ENCODE peak calls at places on chromosomes 5 and 9, in five cellular contexts. K is mammary epithelial cell, J is heart left ventricle, B is ovary, X is body of pancreas. Z is an unnamed sample. For H3K4me1, the result is how much of the 10 kb centered on the place peaks cover.

GRCh38 chr9:94804316-94804715 is 77.8 kb downstream of the AOPEP start:
- DNase-seq in J (no peak), X (no peak), B (no peak), K (no peak), Z (no peak)

GRCh38 chr9:133148351-133149129 is 15.2 kb downstream of the GBGT1 start:
- DNase-seq in J (peak), B (peak), K (peak), X (peak), Z (peak)

GRCh38 chr9:38746303-38746702 is 26.4 kb upstream of the FAM240B start:
- DNase-seq in J (no peak), B (no peak), K (no peak), X (no peak), Z (no peak)

GRCh38 chr9:83271665-83272071 is 208.7 kb upstream of the RASEF start:
- DNase-seq in J (no peak), K (no peak), X (no peak), B (no peak), Z (no peak)

GRCh38 chr5:178527458-178528307 is 62.5 kb downstream of the COL23A1 start:
- DNase-seq in J (peak), K (no peak), B (no peak), X (no peak), Z (no peak)

GRCh38 chr5:150515446-150515845 is 7.5 kb downstream of the NDST1 start:
- DNase-seq in J (no peak), B (peak), X (no peak), K (no peak), Z (no peak)

GRCh38 chr5:129771058-129771838 is 23.4 kb downstream of the MINAR2 start:
- DNase-seq in J (no peak), K (peak), B (no peak), X (peak), Z (no peak)

GRCh38 chr5:9686211-9686610 is 56.1 kb upstream of the TAS2R1 start:
- DNase-seq in X (no peak), K (no peak), J (no peak), B (no peak), Z (no peak)

GRCh38 chr9:16138961-16139441 is 586.2 kb downstream of the CCDC171 start:
- DNase-seq in J (no peak), K (no peak), B (peak), X (peak), Z (no peak)

GRCh38 chr5:171897231-171897630 is 109.2 kb downstream of the FBXW11 start:
- DNase-seq in K (no peak), B (no peak), X (no peak), J (no peak), Z (no peak)

GRCh38 chr5:102542064-102542463 is 43.3 kb upstream of the SLCO6A1 start:
- DNase-seq in X (no peak), J (no peak), K (no peak), B (no peak), Z (no peak)

GRCh38 chr9:122931851-122932199 is 513 bp upstream of the ZBTB26 start:
- DNase-seq in J (no peak), X (no peak), K (no peak), B (no peak), Z (no peak)

GRCh38 chr5:146048994-146049703 is 56.2 kb downstream of the PLAC8L1 start:
- DNase-seq in K (peak), B (no peak), X (peak), J (no peak), Z (no peak)

GRCh38 chr9:33677506-33677809 is 117.9 kb upstream of the PRSS3 start:
- DNase-seq in B (no peak), X (no peak), J (no peak), K (no peak), Z (no peak)

GRCh38 chr5:167961731-167962130 is 329.7 kb upstream of the WWC1 start:
- DNase-seq in K (no peak), X (no peak), J (no peak), B (no peak), Z (no peak)

GRCh38 chr5:37799865-37800421 is 39.9 kb downstream of the GDNF start:
- DNase-seq in B (no peak), K (no peak), X (no peak), J (no peak), Z (no peak)

GRCh38 chr9:120935383-120935857 is 8.8 kb upstream of the TRAF1 start:
- DNase-seq in J (peak), B (peak), K (peak), X (peak), Z (no peak)

GRCh38 chr9:13351768-13352386 is 72.4 kb upstream of the MPDZ start:
- DNase-seq in K (peak), B (no peak), X (no peak), J (no peak), Z (no peak)

GRCh38 chr5:74622122-74622521 is 18.4 kb downstream of the ENC1 start:
- DNase-seq in B (no peak), K (peak), X (no peak), J (no peak), Z (no peak)

GRCh38 chr5:142915840-142916424 is 145.8 kb downstream of the ARHGAP26 start:
- DNase-seq in B (no peak), J (no peak), K (peak), X (peak), Z (no peak)

GRCh38 chr9:81455417-81455816 is 233.9 kb downstream of the TLE1 start:
- DNase-seq in B (no peak), K (no peak), X (no peak), J (no peak), Z (no peak)

GRCh38 chr9:68750786-68751185 is 45.7 kb downstream of the PIP5K1B start:
- DNase-seq in J (no peak), X (no peak), B (no peak), K (peak), Z (no peak)

GRCh38 chr9:130860458-130861316 is 25.6 kb downstream of the ABL1 start:
- DNase-seq in K (no peak), J (peak), B (peak), X (peak), Z (no peak)

DNA sequence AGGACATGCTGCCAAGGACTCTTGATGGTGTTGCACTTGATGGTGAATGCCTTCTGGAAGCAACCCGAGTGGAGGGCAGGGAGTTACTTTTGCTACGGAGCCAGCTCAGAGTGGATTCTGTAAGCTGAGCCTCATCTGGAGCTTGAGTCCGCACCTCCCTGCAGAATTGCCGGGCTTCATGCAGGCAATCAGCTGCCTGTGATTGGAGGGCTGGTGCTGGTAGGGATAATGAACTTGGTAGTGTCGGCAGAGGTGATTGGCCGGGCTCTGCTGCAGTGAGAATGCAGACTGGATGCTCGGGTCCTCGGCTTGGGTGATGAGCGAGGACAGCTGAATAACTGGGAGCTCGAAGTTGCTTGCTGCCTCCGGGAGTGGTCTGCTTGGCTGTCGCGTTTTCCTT is 23.1 kb downstream of the SLC25A25 start:
- DNase-seq in J (peak), X (peak), K (peak), B (peak), Z (no peak)
- H3K4me1 ChIP-seq in J (under half), X (under half), K (under half), B (under half), Z (under half)

DNA sequence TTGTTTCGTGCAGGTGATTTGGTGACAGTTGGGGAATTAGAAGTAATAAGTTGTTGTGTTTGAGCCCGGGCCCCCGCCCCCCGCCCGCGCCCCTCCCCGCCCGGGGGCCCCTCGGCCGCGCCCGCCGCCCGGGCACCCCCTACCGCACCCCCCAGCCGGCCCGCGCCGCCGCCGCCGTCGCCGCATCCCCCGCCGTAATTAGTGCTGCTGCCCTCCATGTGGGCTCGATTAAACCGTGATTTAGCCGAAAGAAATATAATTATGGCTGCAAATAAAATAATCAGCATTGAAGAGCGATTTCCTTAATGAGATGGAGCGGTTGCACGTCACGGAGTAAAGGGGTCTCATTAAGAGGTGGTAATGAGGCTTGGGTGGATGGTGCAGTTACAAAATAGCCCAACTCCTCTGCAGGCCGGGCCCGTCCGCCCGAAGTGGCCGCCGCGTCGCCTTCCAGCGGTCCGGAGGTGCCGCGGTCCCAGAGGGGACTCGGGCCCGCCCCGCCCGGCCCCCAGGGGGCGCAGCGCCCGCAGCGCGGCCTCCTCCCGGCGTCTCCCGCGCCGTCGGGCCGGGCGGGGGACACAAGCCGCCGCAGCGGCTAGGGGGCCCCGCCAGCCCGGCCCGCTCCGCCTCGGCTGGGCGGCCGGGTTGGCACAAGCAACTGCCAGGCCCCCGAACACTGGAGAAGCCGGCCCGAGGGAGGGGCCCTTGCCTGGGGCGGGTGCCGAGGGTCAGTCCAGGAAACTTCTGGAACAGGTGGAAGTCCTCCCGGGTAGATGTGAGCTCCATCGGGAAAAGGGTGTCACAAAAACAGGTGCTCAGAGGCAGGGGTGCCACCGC is 6.9 kb upstream of the OTP start:
- DNase-seq in J (peak), B (peak), X (peak), K (no peak), Z (no peak)
- H3K4me3 ChIP-seq in J (peak), B (peak), X (no peak), K (no peak), Z (no peak)

GRCh38 chr5:149299451-149300054 is 27.9 kb downstream of the AFAP1L1 start:
- DNase-seq in J (no peak), B (no peak), X (no peak), K (no peak), Z (no peak)

GRCh38 chr5:149300441-149300840 is 28.8 kb downstream of the AFAP1L1 start:
- DNase-seq in X (no peak), B (no peak), J (no peak), K (no peak), Z (no peak)

GRCh38 chr5:149297340-149298023 is 25.8 kb downstream of the AFAP1L1 start:
- DNase-seq in K (peak), J (no peak), B (no peak), X (no peak), Z (no peak)

GRCh38 chr5:149298857-149299404 is 27.3 kb downstream of the AFAP1L1 start:
- DNase-seq in K (no peak), X (no peak), J (no peak), B (no peak), Z (no peak)

DNA sequence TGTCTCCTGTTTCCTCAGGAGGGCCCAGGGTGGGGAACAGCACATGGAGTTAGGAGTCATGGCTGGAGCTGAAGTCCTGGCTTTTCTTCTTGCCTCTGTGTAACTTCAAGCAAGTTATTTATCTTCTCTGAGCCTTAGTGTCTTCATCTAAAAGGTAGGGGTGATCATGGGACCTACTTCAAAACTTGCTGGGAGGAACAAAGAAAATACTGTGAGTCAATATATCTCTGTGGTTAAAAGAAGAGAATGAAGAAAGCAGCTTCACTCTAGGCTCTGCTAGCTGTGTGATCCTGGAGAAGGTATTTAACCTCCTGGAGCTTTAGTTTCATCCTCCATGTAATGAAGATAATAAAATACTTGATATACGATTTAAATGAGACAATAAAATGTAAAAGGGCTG is 26.5 kb downstream of the AFAP1L1 start:
- DNase-seq in B (no peak), J (no peak), X (no peak), K (peak), Z (no peak)
- H3K4me1 ChIP-seq in B (under half), J (half or more), X (under half), K (under half), Z (under half)

DNA sequence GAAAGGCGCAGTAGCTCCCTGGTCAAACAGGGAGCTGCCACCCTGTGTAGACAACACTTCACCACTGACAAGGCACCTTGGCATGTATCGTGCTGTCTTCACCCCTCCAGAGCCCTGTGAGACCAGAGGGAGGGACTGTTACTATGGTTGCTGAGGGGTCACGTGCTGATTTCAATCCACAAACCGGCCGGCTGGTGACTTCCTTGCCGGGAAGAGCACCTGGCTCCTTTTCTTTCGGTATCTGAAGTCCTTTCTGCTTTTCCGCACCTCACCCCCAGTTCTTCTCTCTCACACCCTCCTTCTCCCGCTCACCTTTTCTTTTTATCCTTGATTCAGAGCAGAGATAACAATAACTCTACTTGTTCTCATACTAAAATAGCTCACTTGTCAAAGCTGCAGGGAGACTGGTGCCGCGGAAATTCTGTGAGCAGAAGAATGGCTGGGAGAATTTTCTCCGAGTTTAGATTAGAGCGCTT is 327.2 kb downstream of the ZSWIM6 start:
- DNase-seq in J (no peak), X (peak), K (no peak), B (no peak), Z (no peak)
- H3K4me3 ChIP-seq in J (peak), X (no peak), K (no peak), B (no peak), Z (no peak)

GRCh38 chr5:134086215-134086942 is 28.1 kb upstream of the TCF7 start:
- DNase-seq in K (no peak), J (no peak), X (no peak), B (no peak), Z (no peak)

GRCh38 chr5:134088291-134088690 is 26.2 kb upstream of the TCF7 start:
- DNase-seq in X (no peak), K (no peak), J (no peak), B (no peak), Z (no peak)

GRCh38 chr5:134085411-134085810 is 29.1 kb upstream of the TCF7 start:
- DNase-seq in X (no peak), K (no peak), B (no peak), J (no peak), Z (no peak)

GRCh38 chr5:134088994-134089560 is 25.4 kb upstream of the TCF7 start:
- DNase-seq in X (no peak), K (peak), B (no peak), J (no peak), Z (no peak)

GRCh38 chr5:134086943-134087305 is 27.6 kb upstream of the TCF7 start:
- DNase-seq in K (no peak), X (no peak), B (no peak), J (no peak), Z (peak)
- H3K4me1 ChIP-seq in K (under half), X (under half), B (under half), J (under half), Z (half or more)